ENCODE peak calls at places on chromosomes 1 and 21, in five cellular contexts. One of them, this sample, is unnamed. For H3K9me3 and H3K27me3, the result is how much of the 10 kb centered on the place peaks cover.

GRCh38 chr1:224183591-224184312 is 712 bp downstream of the DEGS1 start:
- DNase-seq in HCT116: no peak
- DNase-seq in neuronal stem cell: peak
- DNase-seq in pancreas: peak
- DNase-seq in right atrium auricular region: peak
- DNase-seq in this sample: no peak

GRCh38 chr1:152034654-152035405 is 2.0 kb downstream of the S100A11 start:
- DNase-seq in HCT116: peak
- DNase-seq in neuronal stem cell: peak
- DNase-seq in pancreas: no peak
- DNase-seq in right atrium auricular region: peak
- DNase-seq in this sample: no peak

GRCh38 chr21:45950740-45951515 is 30.6 kb upstream of the COL6A1 start:
- DNase-seq in HCT116: peak
- DNase-seq in neuronal stem cell: no peak
- DNase-seq in pancreas: no peak
- DNase-seq in right atrium auricular region: no peak
- DNase-seq in this sample: no peak

GRCh38 chr1:66542314-66542713 is 8.4 kb downstream of the SGIP1 start:
- DNase-seq in HCT116: no peak
- DNase-seq in neuronal stem cell: no peak
- DNase-seq in pancreas: no peak
- DNase-seq in right atrium auricular region: no peak
- DNase-seq in this sample: no peak

GRCh38 chr1:187390157-187390556 is 561.4 kb downstream of the PLA2G4A start:
- DNase-seq in HCT116: no peak
- DNase-seq in neuronal stem cell: no peak
- DNase-seq in pancreas: no peak
- DNase-seq in right atrium auricular region: no peak
- DNase-seq in this sample: no peak

GRCh38 chr1:18949689-18950414 is 6.6 kb downstream of the IFFO2 start:
- DNase-seq in HCT116: no peak
- DNase-seq in neuronal stem cell: no peak
- DNase-seq in pancreas: no peak
- DNase-seq in right atrium auricular region: no peak
- DNase-seq in this sample: no peak

GRCh38 chr1:235278915-235279292 is 49.1 kb downstream of the ARID4B start:
- DNase-seq in HCT116: no peak
- DNase-seq in neuronal stem cell: no peak
- DNase-seq in pancreas: no peak
- DNase-seq in right atrium auricular region: no peak
- DNase-seq in this sample: no peak

GRCh38 chr1:31364561-31365255 is 8.2 kb downstream of the FABP3 start:
- DNase-seq in HCT116: no peak
- DNase-seq in neuronal stem cell: no peak
- DNase-seq in pancreas: no peak
- DNase-seq in right atrium auricular region: no peak
- DNase-seq in this sample: no peak

GRCh38 chr1:237814319-237814924 is 76.3 kb downstream of the ZP4 start:
- DNase-seq in HCT116: no peak
- DNase-seq in neuronal stem cell: peak
- DNase-seq in pancreas: no peak
- DNase-seq in right atrium auricular region: no peak
- DNase-seq in this sample: no peak

GRCh38 chr1:90989302-90989701 is 32.5 kb downstream of the ZNF644 start:
- DNase-seq in HCT116: no peak
- DNase-seq in neuronal stem cell: no peak
- DNase-seq in pancreas: no peak
- DNase-seq in right atrium auricular region: no peak
- DNase-seq in this sample: no peak
- H3K9me3 ChIP-seq in HCT116: under half
- H3K9me3 ChIP-seq in neuronal stem cell: half or more
- H3K9me3 ChIP-seq in pancreas: under half
- H3K9me3 ChIP-seq in right atrium auricular region: under half
- H3K9me3 ChIP-seq in this sample: under half

DNA sequence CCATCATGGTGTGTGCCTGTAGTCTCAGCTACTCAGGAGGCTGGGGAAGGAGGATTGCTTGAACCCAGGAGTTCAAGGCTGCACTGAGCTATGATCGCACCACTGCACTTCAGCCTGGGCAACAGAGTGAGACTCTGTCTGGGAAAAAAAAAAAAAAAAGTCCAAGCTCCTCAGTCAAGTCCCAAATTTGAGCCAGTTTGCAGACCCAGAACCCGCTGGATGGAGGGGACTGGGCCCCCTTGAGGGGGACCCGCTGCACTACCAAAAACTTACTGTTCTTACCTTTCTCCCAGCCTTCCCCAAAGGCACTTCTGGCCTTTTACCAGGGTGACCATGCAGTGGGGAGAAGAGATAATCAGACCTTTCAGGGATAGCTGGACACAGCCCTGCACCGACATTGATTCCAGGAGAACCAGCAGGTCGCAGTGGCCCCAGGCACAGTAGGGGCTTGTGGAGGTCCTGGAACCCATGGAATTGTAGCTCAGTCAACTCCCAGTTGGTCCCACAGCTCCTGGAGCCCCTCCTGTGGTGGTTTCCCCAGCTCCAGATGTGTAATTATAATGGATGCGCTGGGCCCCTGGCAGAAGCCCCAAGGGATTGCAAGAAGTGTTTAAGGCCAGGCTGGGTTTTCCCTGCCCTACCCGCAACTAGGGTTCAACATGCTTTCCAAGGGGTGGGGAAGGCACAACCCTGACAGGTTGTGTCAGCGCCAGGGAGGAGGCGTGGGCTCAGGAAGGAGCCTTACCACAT is 4.1 kb upstream of the WNT9A start:
- DNase-seq in HCT116: no peak
- DNase-seq in neuronal stem cell: no peak
- DNase-seq in pancreas: no peak
- DNase-seq in right atrium auricular region: peak
- DNase-seq in this sample: no peak
- H3K27me3 ChIP-seq in HCT116: under half
- H3K27me3 ChIP-seq in neuronal stem cell: under half
- H3K27me3 ChIP-seq in pancreas: under half
- H3K27me3 ChIP-seq in right atrium auricular region: under half
- H3K27me3 ChIP-seq in this sample: under half

GRCh38 chr1:228088586-228089498 is 6.3 kb downstream of the ARF1 start:
- DNase-seq in HCT116: no peak
- DNase-seq in neuronal stem cell: no peak
- DNase-seq in pancreas: peak
- DNase-seq in right atrium auricular region: no peak
- DNase-seq in this sample: no peak

GRCh38 chr1:228092342-228093049 is 10.0 kb downstream of the ARF1 start:
- DNase-seq in HCT116: no peak
- DNase-seq in neuronal stem cell: no peak
- DNase-seq in pancreas: peak
- DNase-seq in right atrium auricular region: no peak
- DNase-seq in this sample: no peak

GRCh38 chr1:228089520-228090380 is 7.2 kb downstream of the ARF1 start:
- DNase-seq in HCT116: no peak
- DNase-seq in neuronal stem cell: no peak
- DNase-seq in pancreas: peak
- DNase-seq in right atrium auricular region: no peak
- DNase-seq in this sample: no peak

GRCh38 chr1:228091084-228091483 is 8.6 kb downstream of the ARF1 start:
- DNase-seq in HCT116: no peak
- DNase-seq in neuronal stem cell: no peak
- DNase-seq in pancreas: no peak
- DNase-seq in right atrium auricular region: no peak
- DNase-seq in this sample: no peak

DNA sequence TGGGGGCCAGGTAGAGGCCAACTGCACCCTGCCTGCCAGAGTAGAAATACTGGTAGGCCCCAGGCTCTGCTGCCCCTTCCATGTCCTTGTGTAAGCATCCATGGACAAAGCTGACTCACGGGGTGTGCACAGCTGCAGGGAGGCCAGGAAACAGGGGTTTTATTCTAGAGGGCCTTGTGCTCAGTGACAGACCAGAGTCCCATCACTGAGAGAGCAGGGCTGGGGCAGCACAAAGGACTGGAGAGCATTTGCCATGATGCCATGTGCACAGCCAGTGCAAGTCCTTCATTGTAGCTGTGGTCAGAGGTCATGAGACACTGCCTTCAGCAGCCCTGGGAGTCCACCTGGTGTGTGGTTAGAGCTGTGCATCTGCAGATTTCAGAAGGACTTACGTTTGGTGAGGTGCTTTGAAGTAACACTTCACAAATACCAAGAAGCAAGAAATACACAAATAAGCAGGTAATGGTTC is 8.1 kb downstream of the ARF1 start:
- DNase-seq in HCT116: no peak
- DNase-seq in neuronal stem cell: no peak
- DNase-seq in pancreas: peak
- DNase-seq in right atrium auricular region: no peak
- DNase-seq in this sample: no peak
- H3K9me3 ChIP-seq in HCT116: under half
- H3K9me3 ChIP-seq in neuronal stem cell: under half
- H3K9me3 ChIP-seq in pancreas: under half
- H3K9me3 ChIP-seq in right atrium auricular region: under half
- H3K9me3 ChIP-seq in this sample: under half

GRCh38 chr1:109649380-109649987 is 6.4 kb upstream of the GSTM4 start:
- DNase-seq in HCT116: peak
- DNase-seq in neuronal stem cell: no peak
- DNase-seq in pancreas: no peak
- DNase-seq in right atrium auricular region: peak
- DNase-seq in this sample: no peak
- H3K27me3 ChIP-seq in HCT116: under half
- H3K27me3 ChIP-seq in neuronal stem cell: under half
- H3K27me3 ChIP-seq in pancreas: under half
- H3K27me3 ChIP-seq in right atrium auricular region: under half
- H3K27me3 ChIP-seq in this sample: under half

GRCh38 chr1:231666220-231666956 is 39.8 kb downstream of the DISC1 start:
- DNase-seq in HCT116: no peak
- DNase-seq in neuronal stem cell: no peak
- DNase-seq in pancreas: no peak
- DNase-seq in right atrium auricular region: no peak
- DNase-seq in this sample: no peak
- H3K9me3 ChIP-seq in HCT116: under half
- H3K9me3 ChIP-seq in neuronal stem cell: under half
- H3K9me3 ChIP-seq in pancreas: under half
- H3K9me3 ChIP-seq in right atrium auricular region: under half
- H3K9me3 ChIP-seq in this sample: under half

This sample was measured in AG04450.